ENCODE peak calls at places on chromosome 11, in nine cellular contexts. H is AG09309, R is fibroblast of mammary gland, K is PC-9, Y is brain microvascular endothelial cell, L is transverse colon, P is suprapubic skin, U is lower lobe of right lung, M is cardiac muscle cell. W is an unnamed sample.

GRCh38 chr11:2554338-2555240 is 109.8 kb downstream of the KCNQ1 start:
- DNase-seq in H (no peak), R (no peak), K (no peak), Y (no peak), L (peak; percentile 2), P (peak; percentile 21), U (peak; percentile 45), M (no peak), W (no peak)

GRCh38 chr11:22244986-22245592 is 52.2 kb downstream of the ANO5 start:
- DNase-seq in H (peak; percentile 2), R (peak; percentile 45), K (no peak), Y (peak; percentile 13), L (peak; percentile 10), P (no peak), U (peak; percentile 44), M (peak; percentile 55), W (no peak)

GRCh38 chr11:57277845-57278720 is 41.0 kb upstream of the APLNR start:
- DNase-seq in H (peak; percentile 66), R (peak; percentile 70), K (peak; percentile 94), Y (peak; percentile 80), L (peak; percentile 75), P (peak; percentile 87), U (peak; percentile 71), M (peak; percentile 92), W (no peak)

GRCh38 chr11:105862736-105863367 is 159.2 kb downstream of the MSANTD4 start:
- DNase-seq in H (peak; percentile 10), R (peak; percentile 65), K (no peak), Y (peak; percentile 52), L (no peak), P (no peak), U (no peak), M (peak; percentile 70), W (no peak)

GRCh38 chr11:73236879-73237278 is 18.8 kb downstream of the P2RY2 start:
- DNase-seq in H (no peak), R (peak; percentile 44), K (peak; percentile 66), Y (no peak), L (peak; percentile 62), P (no peak), U (peak; percentile 70), M (peak; percentile 49), W (no peak)

GRCh38 chr11:3119141-3119821 is 45.8 kb downstream of the OSBPL5 start:
- DNase-seq in H (no peak), R (no peak), K (no peak), Y (no peak), L (peak; percentile 5), P (peak; percentile 59), U (peak; percentile 32), M (no peak), W (no peak)

GRCh38 chr11:83063073-83063754 is 8.5 kb downstream of the RAB30 start:
- DNase-seq in H (peak; percentile 44), R (peak; percentile 66), K (peak; percentile 64), Y (no peak), L (no peak), P (no peak), U (no peak), M (peak; percentile 35), W (no peak)

GRCh38 chr11:69005631-69006368 is 7.2 kb downstream of the MRGPRF start:
- DNase-seq in H (no peak), R (no peak), K (no peak), Y (no peak), L (no peak), P (no peak), U (no peak), M (no peak), W (no peak)

GRCh38 chr11:17544181-17544622 is at the start of gene USH1C:
- DNase-seq in H (no peak), R (no peak), K (no peak), Y (no peak), L (peak; percentile 80), P (no peak), U (no peak), M (no peak), W (no peak)

GRCh38 chr11:72686639-72687215 is 12.5 kb upstream of the PDE2A start:
- DNase-seq in H (no peak), R (peak; percentile 12), K (no peak), Y (no peak), L (no peak), P (no peak), U (no peak), M (peak; percentile 77), W (no peak)

GRCh38 chr11:96486890-96487633 is 97.2 kb downstream of the JRKL start:
- DNase-seq in H (no peak), R (no peak), K (peak; percentile 88), Y (peak; percentile 40), L (peak; percentile 59), P (no peak), U (no peak), M (peak; percentile 30), W (no peak)

GRCh38 chr11:67400942-67401494 is 640 bp downstream of the PPP1CA start:
- DNase-seq in H (no peak), R (no peak), K (no peak), Y (no peak), L (no peak), P (no peak), U (no peak), M (peak; percentile 21), W (no peak)

DNA sequence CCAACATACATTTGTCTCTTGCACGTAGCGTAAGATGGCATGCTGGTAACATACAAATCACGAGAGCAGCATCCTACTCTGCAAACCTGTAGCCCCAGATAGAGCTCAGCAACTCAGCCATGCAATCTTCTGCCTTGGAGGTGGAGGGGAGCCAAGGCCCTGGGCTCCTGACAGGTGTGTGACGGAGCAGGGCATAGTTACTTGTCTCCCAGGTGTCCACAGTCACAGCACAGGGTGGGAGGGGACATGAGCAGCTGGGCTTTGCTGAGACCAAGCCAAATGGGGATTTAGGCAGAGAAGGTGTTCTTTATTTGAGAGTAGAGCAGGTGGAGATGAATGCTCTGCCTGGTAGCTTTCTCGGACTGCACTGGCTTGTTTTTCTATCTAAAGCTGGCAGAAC is 111.7 kb downstream of the TEAD1 start:
- DNase-seq in H (no peak), R (no peak), K (no peak), Y (no peak), L (no peak), P (no peak), U (no peak), M (no peak), W (no peak)
- H3K4me3 ChIP-seq in H (no peak overlapping the region), R (no peak overlapping the region), K (no peak overlapping the region), Y (no peak overlapping the region), L (no peak overlapping the region), P (no peak overlapping the region), U (no peak overlapping the region), M (no peak overlapping the region), W (no peak overlapping the region)

GRCh38 chr11:92225206-92225562 is 566 bp downstream of the FAT3 start:
- DNase-seq in H (no peak), R (no peak), K (no peak), Y (no peak), L (no peak), P (no peak), U (no peak), M (no peak), W (no peak)

GRCh38 chr11:92225563-92226308 is 1.1 kb downstream of the FAT3 start:
- DNase-seq in H (no peak), R (no peak), K (no peak), Y (no peak), L (no peak), P (no peak), U (no peak), M (peak; percentile 13), W (no peak)

GRCh38 chr11:92227954-92228935 is 3.6 kb downstream of the FAT3 start:
- DNase-seq in H (no peak), R (peak; percentile 11), K (no peak), Y (no peak), L (no peak), P (no peak), U (no peak), M (no peak), W (no peak)

GRCh38 chr11:92226331-92227232 is 2.0 kb downstream of the FAT3 start:
- DNase-seq in H (no peak), R (no peak), K (no peak), Y (no peak), L (no peak), P (no peak), U (no peak), M (no peak), W (no peak)

DNA sequence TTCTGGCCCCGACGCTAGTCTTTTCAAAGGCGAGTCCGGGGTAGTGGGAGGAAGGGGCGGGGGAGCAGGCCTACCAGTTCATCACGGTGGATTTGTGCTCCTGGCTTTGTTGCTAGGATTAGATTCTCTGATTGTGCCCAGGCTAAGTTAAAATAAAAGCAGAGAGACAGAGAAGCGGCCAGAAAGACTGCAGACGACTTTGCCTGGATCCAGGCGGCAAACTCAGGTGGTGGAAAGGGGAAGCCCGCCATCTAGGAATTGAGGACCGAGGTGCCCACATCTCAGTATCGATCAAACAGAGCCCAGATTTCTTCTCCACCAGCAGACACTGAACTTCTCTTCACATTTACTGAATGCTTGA is 2.6 kb downstream of the FAT3 start:
- DNase-seq in H (no peak), R (no peak), K (no peak), Y (no peak), L (no peak), P (no peak), U (no peak), M (no peak), W (no peak)
- H3K4me3 ChIP-seq in H (peak overlapping the region; percentile 45), R (no peak overlapping the region), K (no peak overlapping the region), Y (peak overlapping the region; percentile 64), L (no peak overlapping the region), P (no peak overlapping the region), U (peak overlapping the region; percentile 52), M (peak overlapping the region; percentile 56), W (no peak overlapping the region)

GRCh38 chr11:64862914-64863313 is 15.5 kb downstream of the EHD1 start:
- DNase-seq in H (no peak), R (no peak), K (no peak), Y (no peak), L (no peak), P (no peak), U (no peak), M (peak; percentile 32), W (no peak)

GRCh38 chr11:64861227-64861970 is 16.9 kb upstream of the CDC42BPG start:
- DNase-seq in H (no peak), R (no peak), K (no peak), Y (no peak), L (no peak), P (no peak), U (no peak), M (no peak), W (no peak)

GRCh38 chr11:64857485-64857884 is 13.0 kb upstream of the CDC42BPG start:
- DNase-seq in H (no peak), R (no peak), K (no peak), Y (no peak), L (no peak), P (no peak), U (no peak), M (no peak), W (no peak)

GRCh38 chr11:64858467-64859401 is 14.3 kb upstream of the CDC42BPG start:
- DNase-seq in H (no peak), R (no peak), K (no peak), Y (no peak), L (peak; percentile 70), P (peak; percentile 63), U (no peak), M (no peak), W (no peak)

GRCh38 chr11:64859542-64860414 is 15.3 kb upstream of the CDC42BPG start:
- DNase-seq in H (no peak), R (no peak), K (no peak), Y (no peak), L (peak; percentile 62), P (no peak), U (no peak), M (no peak), W (no peak)
- H3K4me3 ChIP-seq in H (no peak overlapping the region), R (no peak overlapping the region), K (no peak overlapping the region), Y (no peak overlapping the region), L (no peak overlapping the region), P (no peak overlapping the region), U (no peak overlapping the region), M (no peak overlapping the region), W (no peak overlapping the region)

GRCh38 chr11:32427616-32427934 is 7.8 kb downstream of the WT1 start:
- DNase-seq in H (no peak), R (no peak), K (no peak), Y (no peak), L (no peak), P (no peak), U (no peak), M (no peak), W (no peak)
- H3K4me3 ChIP-seq in H (no peak overlapping the region), R (no peak overlapping the region), K (no peak overlapping the region), Y (no peak overlapping the region), L (no peak overlapping the region), P (no peak overlapping the region), U (no peak overlapping the region), M (no peak overlapping the region), W (no peak overlapping the region)